ENCODE peak calls at places on chromosomes 13 and 19, in seven cellular contexts. One of them, this sample, is unnamed.

GRCh38 chr13:20945952-20946383 is 43.4 kb upstream of the XPO4 start:
- DNase-seq in stimulated activated CD8-positive, alpha-beta memory T cell treated with anti-CD3 and anti-CD28 coated beads, Interleukin-12 subunit alpha, Interleukin-12 subunit beta, amount 100 ng/mL, for 4 hours: no peak
- DNase-seq in pons: peak
- DNase-seq in GOT3: no peak
- DNase-seq in Kasumi-1: peak
- DNase-seq in RWPE1: no peak
- DNase-seq in kidney tubule cell: no peak
- DNase-seq in this sample: no peak

GRCh38 chr13:31747966-31748365 is 8.6 kb downstream of the RXFP2 start:
- DNase-seq in stimulated activated CD8-positive, alpha-beta memory T cell treated with anti-CD3 and anti-CD28 coated beads, Interleukin-12 subunit alpha, Interleukin-12 subunit beta, amount 100 ng/mL, for 4 hours: no peak
- DNase-seq in pons: no peak
- DNase-seq in GOT3: no peak
- DNase-seq in Kasumi-1: no peak
- DNase-seq in RWPE1: no peak
- DNase-seq in kidney tubule cell: no peak
- DNase-seq in this sample: no peak

GRCh38 chr19:32363175-32363574 is 17.8 kb downstream of the ZNF507 start:
- DNase-seq in stimulated activated CD8-positive, alpha-beta memory T cell treated with anti-CD3 and anti-CD28 coated beads, Interleukin-12 subunit alpha, Interleukin-12 subunit beta, amount 100 ng/mL, for 4 hours: no peak
- DNase-seq in pons: peak
- DNase-seq in GOT3: no peak
- DNase-seq in Kasumi-1: no peak
- DNase-seq in RWPE1: no peak
- DNase-seq in kidney tubule cell: no peak
- DNase-seq in this sample: no peak

GRCh38 chr19:8655340-8655709 is 24.9 kb downstream of the NFILZ start:
- DNase-seq in stimulated activated CD8-positive, alpha-beta memory T cell treated with anti-CD3 and anti-CD28 coated beads, Interleukin-12 subunit alpha, Interleukin-12 subunit beta, amount 100 ng/mL, for 4 hours: no peak
- DNase-seq in pons: no peak
- DNase-seq in GOT3: no peak
- DNase-seq in Kasumi-1: no peak
- DNase-seq in RWPE1: no peak
- DNase-seq in kidney tubule cell: no peak
- DNase-seq in this sample: no peak

GRCh38 chr13:107324416-107325204 is 756.7 kb upstream of the ARGLU1 start:
- DNase-seq in stimulated activated CD8-positive, alpha-beta memory T cell treated with anti-CD3 and anti-CD28 coated beads, Interleukin-12 subunit alpha, Interleukin-12 subunit beta, amount 100 ng/mL, for 4 hours: no peak
- DNase-seq in pons: no peak
- DNase-seq in GOT3: no peak
- DNase-seq in Kasumi-1: no peak
- DNase-seq in RWPE1: no peak
- DNase-seq in kidney tubule cell: no peak
- DNase-seq in this sample: no peak

GRCh38 chr19:10430505-10431253 is 10.3 kb downstream of the PDE4A start:
- DNase-seq in stimulated activated CD8-positive, alpha-beta memory T cell treated with anti-CD3 and anti-CD28 coated beads, Interleukin-12 subunit alpha, Interleukin-12 subunit beta, amount 100 ng/mL, for 4 hours: no peak
- DNase-seq in pons: no peak
- DNase-seq in GOT3: no peak
- DNase-seq in Kasumi-1: no peak
- DNase-seq in RWPE1: no peak
- DNase-seq in kidney tubule cell: no peak
- DNase-seq in this sample: no peak

GRCh38 chr13:67230774-67231480 is 791 bp upstream of the PCDH9 start:
- DNase-seq in stimulated activated CD8-positive, alpha-beta memory T cell treated with anti-CD3 and anti-CD28 coated beads, Interleukin-12 subunit alpha, Interleukin-12 subunit beta, amount 100 ng/mL, for 4 hours: peak
- DNase-seq in pons: no peak
- DNase-seq in GOT3: no peak
- DNase-seq in Kasumi-1: peak
- DNase-seq in RWPE1: peak
- DNase-seq in kidney tubule cell: peak
- DNase-seq in this sample: no peak

GRCh38 chr13:73633817-73634449 is 500.3 kb downstream of the KLF12 start:
- DNase-seq in stimulated activated CD8-positive, alpha-beta memory T cell treated with anti-CD3 and anti-CD28 coated beads, Interleukin-12 subunit alpha, Interleukin-12 subunit beta, amount 100 ng/mL, for 4 hours: no peak
- DNase-seq in pons: no peak
- DNase-seq in GOT3: no peak
- DNase-seq in Kasumi-1: peak
- DNase-seq in RWPE1: no peak
- DNase-seq in kidney tubule cell: no peak
- DNase-seq in this sample: no peak

GRCh38 chr19:55679343-55680257 is 4.6 kb downstream of the EPN1 start:
- DNase-seq in stimulated activated CD8-positive, alpha-beta memory T cell treated with anti-CD3 and anti-CD28 coated beads, Interleukin-12 subunit alpha, Interleukin-12 subunit beta, amount 100 ng/mL, for 4 hours: no peak
- DNase-seq in pons: no peak
- DNase-seq in GOT3: no peak
- DNase-seq in Kasumi-1: no peak
- DNase-seq in RWPE1: peak
- DNase-seq in kidney tubule cell: peak
- DNase-seq in this sample: no peak

GRCh38 chr13:114279770-114280169 is 1.6 kb upstream of the UPF3A start:
- DNase-seq in stimulated activated CD8-positive, alpha-beta memory T cell treated with anti-CD3 and anti-CD28 coated beads, Interleukin-12 subunit alpha, Interleukin-12 subunit beta, amount 100 ng/mL, for 4 hours: no peak
- DNase-seq in pons: no peak
- DNase-seq in GOT3: no peak
- DNase-seq in Kasumi-1: no peak
- DNase-seq in RWPE1: no peak
- DNase-seq in kidney tubule cell: no peak
- DNase-seq in this sample: no peak

GRCh38 chr13:46605824-46606554 is 53.0 kb downstream of the LRCH1 start:
- DNase-seq in stimulated activated CD8-positive, alpha-beta memory T cell treated with anti-CD3 and anti-CD28 coated beads, Interleukin-12 subunit alpha, Interleukin-12 subunit beta, amount 100 ng/mL, for 4 hours: no peak
- DNase-seq in pons: peak
- DNase-seq in GOT3: no peak
- DNase-seq in Kasumi-1: peak
- DNase-seq in RWPE1: no peak
- DNase-seq in kidney tubule cell: peak
- DNase-seq in this sample: no peak

GRCh38 chr13:86758116-86758515 is 913.1 kb upstream of the SLITRK5 start:
- DNase-seq in stimulated activated CD8-positive, alpha-beta memory T cell treated with anti-CD3 and anti-CD28 coated beads, Interleukin-12 subunit alpha, Interleukin-12 subunit beta, amount 100 ng/mL, for 4 hours: no peak
- DNase-seq in pons: no peak
- DNase-seq in GOT3: no peak
- DNase-seq in Kasumi-1: no peak
- DNase-seq in RWPE1: no peak
- DNase-seq in kidney tubule cell: no peak
- DNase-seq in this sample: no peak

GRCh38 chr19:4971424-4971793 is 2.5 kb downstream of the KDM4B start:
- DNase-seq in stimulated activated CD8-positive, alpha-beta memory T cell treated with anti-CD3 and anti-CD28 coated beads, Interleukin-12 subunit alpha, Interleukin-12 subunit beta, amount 100 ng/mL, for 4 hours: no peak
- DNase-seq in pons: no peak
- DNase-seq in GOT3: no peak
- DNase-seq in Kasumi-1: no peak
- DNase-seq in RWPE1: peak
- DNase-seq in kidney tubule cell: peak
- DNase-seq in this sample: no peak

GRCh38 chr19:46945668-46946067 is 74.0 kb upstream of the NPAS1 start:
- DNase-seq in stimulated activated CD8-positive, alpha-beta memory T cell treated with anti-CD3 and anti-CD28 coated beads, Interleukin-12 subunit alpha, Interleukin-12 subunit beta, amount 100 ng/mL, for 4 hours: no peak
- DNase-seq in pons: peak
- DNase-seq in GOT3: no peak
- DNase-seq in Kasumi-1: no peak
- DNase-seq in RWPE1: no peak
- DNase-seq in kidney tubule cell: no peak
- DNase-seq in this sample: no peak

GRCh38 chr13:45456196-45456972 is 8.4 kb upstream of the COG3 start:
- DNase-seq in stimulated activated CD8-positive, alpha-beta memory T cell treated with anti-CD3 and anti-CD28 coated beads, Interleukin-12 subunit alpha, Interleukin-12 subunit beta, amount 100 ng/mL, for 4 hours: no peak
- DNase-seq in pons: no peak
- DNase-seq in GOT3: no peak
- DNase-seq in Kasumi-1: no peak
- DNase-seq in RWPE1: peak
- DNase-seq in kidney tubule cell: peak
- DNase-seq in this sample: no peak

GRCh38 chr13:97231832-97232201 is 9.7 kb downstream of the MBNL2 start:
- DNase-seq in stimulated activated CD8-positive, alpha-beta memory T cell treated with anti-CD3 and anti-CD28 coated beads, Interleukin-12 subunit alpha, Interleukin-12 subunit beta, amount 100 ng/mL, for 4 hours: no peak
- DNase-seq in pons: no peak
- DNase-seq in GOT3: no peak
- DNase-seq in Kasumi-1: no peak
- DNase-seq in RWPE1: no peak
- DNase-seq in kidney tubule cell: no peak
- DNase-seq in this sample: no peak

This sample was measured in thoracic aorta.